ENCODE peak calls at places on chromosomes 2 and 18, in seven cellular contexts. O is NT2/D1, X is COR-L47, J is WERI-Rb-1, Y is foreskin fibroblast, Z is colonic mucosa, V is left lung. P is an unnamed sample.

GRCh38 chr18:55100817-55101457 is 141.7 kb upstream of the CCDC68 start:
- DNase-seq in O (no peak), X (no peak), J (no peak), Y (peak), Z (no peak), V (no peak), P (no peak)

GRCh38 chr2:15730545-15731212 is 139.0 kb downstream of the DDX1 start:
- DNase-seq in O (no peak), X (peak), J (no peak), Y (peak), Z (peak), V (peak), P (no peak)

GRCh38 chr2:63792523-63792922 is 49.2 kb upstream of the UGP2 start:
- DNase-seq in O (no peak), X (no peak), J (no peak), Y (peak), Z (no peak), V (no peak), P (no peak)

GRCh38 chr2:42147641-42148274 is 21.4 kb upstream of the EML4 start:
- DNase-seq in O (no peak), X (no peak), J (no peak), Y (peak), Z (no peak), V (no peak), P (no peak)

GRCh38 chr2:59182249-59182648 is 941.1 kb upstream of the FANCL start:
- DNase-seq in O (peak), X (no peak), J (peak), Y (peak), Z (no peak), V (no peak), P (no peak)

GRCh38 chr18:56315363-56315762 is 323.0 kb downstream of the TXNL1 start:
- DNase-seq in O (no peak), X (no peak), J (no peak), Y (peak), Z (no peak), V (no peak), P (no peak)

GRCh38 chr2:55099878-55100820 is 49.9 kb upstream of the RTN4 start:
- DNase-seq in O (no peak), X (no peak), J (no peak), Y (peak), Z (no peak), V (no peak), P (no peak)

GRCh38 chr2:226799211-226799975 is at the start of gene IRS1:
- DNase-seq in O (peak), X (peak), J (peak), Y (peak), Z (peak), V (peak), P (peak)

GRCh38 chr2:120562218-120563005 is 173.3 kb upstream of the GLI2 start:
- DNase-seq in O (no peak), X (no peak), J (no peak), Y (no peak), Z (no peak), V (no peak), P (no peak)

GRCh38 chr2:73851274-73851673 is 22.5 kb downstream of the STAMBP start:
- DNase-seq in O (no peak), X (no peak), J (peak), Y (peak), Z (peak), V (no peak), P (no peak)

GRCh38 chr2:15546297-15547098 is 14.6 kb downstream of the NBAS start:
- DNase-seq in O (no peak), X (no peak), J (no peak), Y (no peak), Z (no peak), V (no peak), P (no peak)

GRCh38 chr2:148455791-148456190 is 188.8 kb upstream of the EPC2 start:
- DNase-seq in O (no peak), X (no peak), J (no peak), Y (no peak), Z (no peak), V (no peak), P (no peak)

GRCh38 chr18:72233106-72233505 is 311.0 kb downstream of the CBLN2 start:
- DNase-seq in O (peak), X (no peak), J (no peak), Y (no peak), Z (no peak), V (no peak), P (peak)

GRCh38 chr2:28566441-28567075 is 70.7 kb downstream of the PLB1 start:
- DNase-seq in O (peak), X (peak), J (peak), Y (peak), Z (peak), V (peak), P (peak)

GRCh38 chr2:108926561-108927380 is 62.2 kb downstream of the EDAR start:
- DNase-seq in O (no peak), X (no peak), J (no peak), Y (no peak), Z (no peak), V (no peak), P (no peak)

GRCh38 chr2:219851169-219851568 is 223.7 kb downstream of the SLC4A3 start:
- DNase-seq in O (no peak), X (no peak), J (no peak), Y (no peak), Z (no peak), V (no peak), P (no peak)

GRCh38 chr2:10440736-10441135 is 7.4 kb downstream of the ODC1 start:
- DNase-seq in O (no peak), X (no peak), J (no peak), Y (no peak), Z (no peak), V (peak), P (no peak)

GRCh38 chr2:223954401-223954800 is 2.9 kb upstream of the MRPL44 start:
- DNase-seq in O (no peak), X (no peak), J (no peak), Y (peak), Z (no peak), V (no peak), P (no peak)

GRCh38 chr2:160377204-160377995 is 116.2 kb downstream of the RBMS1 start:
- DNase-seq in O (no peak), X (no peak), J (no peak), Y (no peak), Z (no peak), V (no peak), P (no peak)

GRCh38 chr2:70977605-70978205 is 725 bp upstream of the ANKRD53 start:
- DNase-seq in O (no peak), X (peak), J (no peak), Y (peak), Z (no peak), V (no peak), P (no peak)

GRCh38 chr2:216505133-216506106 is 6.8 kb downstream of the RPL37A start:
- DNase-seq in O (no peak), X (no peak), J (no peak), Y (no peak), Z (no peak), V (no peak), P (no peak)